ENCODE peak calls at places on chromosome 22, in eight cellular contexts. O is upper lobe of right lung, N is mucosa of descending colon, I is WTC11, F is bronchial epithelial cell, M is HL-60, L is lung, W is breast epithelium. A is an unnamed sample.

GRCh38 chr22:24230911-24231656 is 13.8 kb downstream of the GGT5 start:
- DNase-seq in O (peak), N (no peak), I (peak), F (no peak), M (peak), L (peak), W (no peak), A (peak)

GRCh38 chr22:47817380-47817779 is 1054.9 kb downstream of the TBC1D22A start:
- DNase-seq in O (no peak), N (no peak), I (no peak), F (no peak), M (no peak), L (no peak), W (no peak), A (no peak)

GRCh38 chr22:39446239-39446721 is 10.5 kb upstream of the MGAT3 start:
- DNase-seq in O (no peak), N (no peak), I (peak), F (no peak), M (peak), L (no peak), W (no peak), A (no peak)

GRCh38 chr22:29617922-29618629 is 14.6 kb downstream of the NF2 start:
- DNase-seq in O (no peak), N (no peak), I (no peak), F (peak), M (no peak), L (no peak), W (no peak), A (peak)

GRCh38 chr22:35376728-35377472 is 4.0 kb upstream of the HMOX1 start:
- DNase-seq in O (peak), N (peak), I (peak), F (peak), M (peak), L (peak), W (peak), A (peak)

GRCh38 chr22:30202531-30203006 is 44.0 kb downstream of the LIF start:
- DNase-seq in O (peak), N (peak), I (no peak), F (peak), M (no peak), L (peak), W (peak), A (peak)

GRCh38 chr22:44894782-44895181 is 115.0 kb downstream of the PHF21B start:
- DNase-seq in O (no peak), N (no peak), I (no peak), F (no peak), M (no peak), L (no peak), W (no peak), A (no peak)

GRCh38 chr22:39314251-39314971 is 5.0 kb downstream of the RPL3 start:
- DNase-seq in O (no peak), N (no peak), I (no peak), F (no peak), M (no peak), L (no peak), W (no peak), A (no peak)

GRCh38 chr22:49630448-49630946 is 197.2 kb downstream of the BRD1 start:
- DNase-seq in O (no peak), N (peak), I (no peak), F (no peak), M (no peak), L (no peak), W (no peak), A (no peak)

GRCh38 chr22:49372111-49372529 is 455.6 kb downstream of the BRD1 start:
- DNase-seq in O (peak), N (no peak), I (peak), F (no peak), M (no peak), L (no peak), W (no peak), A (no peak)

GRCh38 chr22:45318168-45318557 is 8.4 kb downstream of the FAM118A start:
- DNase-seq in O (peak), N (peak), I (no peak), F (peak), M (peak), L (peak), W (peak), A (peak)

GRCh38 chr22:26330971-26331625 is 98.0 kb upstream of the ASPHD2 start:
- DNase-seq in O (no peak), N (no peak), I (peak), F (peak), M (peak), L (peak), W (peak), A (peak)

GRCh38 chr22:22093743-22094142 is 111.2 kb upstream of the TOP3B start:
- DNase-seq in O (no peak), N (no peak), I (no peak), F (no peak), M (no peak), L (no peak), W (no peak), A (no peak)

GRCh38 chr22:50600967-50601668 is 525 bp downstream of the MAPK8IP2 start:
- DNase-seq in O (no peak), N (no peak), I (no peak), F (no peak), M (no peak), L (no peak), W (no peak), A (no peak)

GRCh38 chr22:19674129-19674928 is 40.0 kb upstream of the SEPTIN5 start:
- DNase-seq in O (no peak), N (no peak), I (no peak), F (no peak), M (no peak), L (no peak), W (no peak), A (no peak)

GRCh38 chr22:35517769-35518530 is 22.7 kb upstream of the RASD2 start:
- DNase-seq in O (no peak), N (peak), I (no peak), F (peak), M (no peak), L (no peak), W (no peak), A (no peak)

GRCh38 chr22:48137640-48138039 is 1375.2 kb downstream of the TBC1D22A start:
- DNase-seq in O (no peak), N (no peak), I (no peak), F (no peak), M (no peak), L (no peak), W (no peak), A (no peak)

GRCh38 chr22:39719559-39720450 is 149.3 kb downstream of the CACNA1I start:
- DNase-seq in O (peak), N (peak), I (no peak), F (no peak), M (no peak), L (no peak), W (no peak), A (no peak)

GRCh38 chr22:40485813-40486610 is 115.6 kb downstream of the SGSM3 start:
- DNase-seq in O (no peak), N (no peak), I (no peak), F (peak), M (peak), L (no peak), W (peak), A (no peak)

GRCh38 chr22:46797355-46797754 is 34.9 kb downstream of the TBC1D22A start:
- DNase-seq in O (no peak), N (no peak), I (no peak), F (peak), M (peak), L (no peak), W (peak), A (peak)
- TF ChIP-seq CTCF in O (no peak), N (no peak), I (no peak), F (peak), M (peak), L (no peak), W (no peak), A (no peak)

DNA sequence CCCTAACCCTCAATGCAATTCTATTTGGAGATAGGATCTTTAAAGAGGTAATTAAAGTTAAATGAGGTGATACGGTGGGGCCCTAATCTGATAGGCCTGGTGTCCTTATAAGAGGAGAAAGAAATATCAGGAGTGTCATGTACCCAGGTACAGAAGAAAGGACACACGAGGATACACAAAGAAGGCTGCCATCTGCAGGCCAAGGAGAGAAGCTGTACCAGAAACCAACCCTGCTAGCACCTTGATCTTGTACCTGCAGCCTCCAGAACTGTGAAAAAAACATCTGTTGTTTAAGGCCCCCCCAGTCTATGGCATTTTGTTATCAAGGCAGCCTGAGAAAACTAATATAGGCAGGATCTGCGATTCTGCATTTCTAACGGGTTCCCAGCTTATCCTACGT is 44.2 kb downstream of the FBXO7 start:
- DNase-seq in O (no peak), N (no peak), I (no peak), F (no peak), M (no peak), L (no peak), W (no peak), A (no peak)
- TF ChIP-seq CTCF in O (peak), N (no peak), I (no peak), F (peak), M (no peak), L (no peak), W (no peak), A (peak)

DNA sequence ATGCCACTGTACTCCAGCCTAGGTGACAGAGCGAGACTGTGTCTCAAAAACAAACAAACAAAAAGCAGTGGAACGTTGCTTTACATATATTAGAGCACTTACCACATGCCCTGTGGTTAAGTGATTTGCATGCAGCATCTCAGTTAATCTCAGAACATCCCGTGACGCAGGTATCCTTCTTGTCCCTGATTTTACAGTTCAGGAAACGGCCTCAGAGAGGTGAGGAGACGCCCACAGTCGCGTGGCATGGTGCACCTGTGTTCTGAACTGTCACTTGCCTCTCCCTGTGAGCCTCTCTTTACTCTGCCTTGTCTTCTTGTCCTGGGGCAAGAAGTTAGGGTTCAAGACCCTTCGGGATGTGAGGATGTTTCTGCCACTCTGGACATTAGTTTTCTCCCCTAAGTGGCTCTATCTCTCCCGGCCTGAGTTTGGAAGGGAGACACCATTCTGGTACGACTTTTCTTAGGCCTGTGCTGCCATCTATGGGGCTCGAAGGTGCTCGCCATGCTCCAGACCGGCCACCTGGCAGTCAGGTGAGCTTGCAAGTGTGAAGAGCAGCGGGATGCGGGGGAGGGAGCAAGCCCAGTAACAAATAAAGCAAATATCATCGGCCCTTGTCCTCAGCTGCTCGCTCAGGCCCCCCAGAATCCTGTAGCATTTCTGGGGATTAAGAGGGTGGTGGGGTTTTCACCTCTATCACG is 25.6 kb downstream of the YWHAH start:
- DNase-seq in O (peak), N (peak), I (peak), F (peak), M (peak), L (peak), W (peak), A (peak)
- TF ChIP-seq CTCF in O (peak), N (no peak), I (no peak), F (peak), M (peak), L (no peak), W (peak), A (no peak)

DNA sequence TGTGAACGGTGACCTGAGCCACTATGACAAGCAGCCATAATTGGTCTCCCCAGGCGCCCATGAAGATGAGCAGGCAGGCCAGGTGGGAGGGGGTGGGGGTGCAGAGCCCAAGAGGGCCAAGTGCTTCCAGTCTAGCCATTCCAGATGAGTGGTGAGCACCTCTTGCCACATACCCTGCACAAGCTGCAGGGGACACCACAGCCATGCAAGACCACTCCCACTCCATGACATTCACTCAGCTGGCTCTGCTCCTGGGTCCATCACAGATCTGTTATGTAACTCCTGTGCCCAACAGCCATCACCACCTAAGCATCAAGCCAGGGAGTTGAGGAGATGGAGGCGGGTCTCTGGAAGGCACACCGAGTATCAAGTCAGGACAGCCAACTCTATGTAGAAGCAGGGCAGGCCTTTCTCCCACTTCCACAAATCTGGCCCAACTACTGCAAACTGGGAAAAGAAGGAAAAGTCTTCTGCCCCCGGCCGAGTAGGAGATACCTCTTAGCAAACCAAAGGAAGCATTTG is 8.4 kb downstream of the TMEM184B start:
- DNase-seq in O (no peak), N (no peak), I (no peak), F (no peak), M (no peak), L (no peak), W (no peak), A (no peak)
- TF ChIP-seq CTCF in O (no peak), N (no peak), I (no peak), F (no peak), M (no peak), L (no peak), W (no peak), A (no peak)